ENCODE peak calls at places on chromosomes 11 and 22, in eight cellular contexts. U is mammary epithelial cell, Y is uterus, E is colonic mucosa, F is sigmoid colon, S is lower lobe of right lung, K is body of pancreas, J is spleen. M is an unnamed sample.

GRCh38 chr11:3341298-3341697 is 37.6 kb downstream of the ZNF195 start:
- DNase-seq in U (peak; percentile 27), Y (no peak), E (peak; percentile 76), F (no peak), S (peak; percentile 67), K (peak; percentile 86), J (no peak), M (no peak)

GRCh38 chr11:67354314-67355022 is 1.1 kb upstream of the POLD4 start:
- DNase-seq in U (peak; percentile 93), Y (peak; percentile 89), E (peak; percentile 94), F (peak; percentile 81), S (peak; percentile 61), K (peak; percentile 64), J (peak; percentile 77), M (no peak)

GRCh38 chr11:2202071-2202899 is 30.7 kb upstream of the TH start:
- DNase-seq in U (peak; percentile 41), Y (no peak), E (peak; percentile 85), F (peak; percentile 52), S (peak; percentile 79), K (peak; percentile 79), J (peak; percentile 65), M (no peak)

GRCh38 chr22:20636945-20637344 is 129.5 kb downstream of the MED15 start:
- DNase-seq in U (no peak), Y (no peak), E (no peak), F (no peak), S (no peak), K (no peak), J (no peak), M (no peak)

GRCh38 chr22:22710719-22711531 is 66.5 kb downstream of the GGTLC2 start:
- DNase-seq in U (no peak), Y (peak; percentile 26), E (peak; percentile 77), F (no peak), S (peak; percentile 76), K (peak; percentile 70), J (peak; percentile 92), M (no peak)

GRCh38 chr22:30943368-30943767 is 25.2 kb downstream of the MORC2 start:
- DNase-seq in U (no peak), Y (no peak), E (no peak), F (no peak), S (no peak), K (no peak), J (no peak), M (no peak)

GRCh38 chr11:112784323-112785073 is 176.7 kb upstream of the NCAM1 start:
- DNase-seq in U (no peak), Y (peak; percentile 70), E (no peak), F (peak; percentile 88), S (no peak), K (peak; percentile 50), J (no peak), M (no peak)

GRCh38 chr11:3223932-3224729 is 5.5 kb upstream of the MRGPRG start:
- DNase-seq in U (no peak), Y (no peak), E (no peak), F (no peak), S (no peak), K (no peak), J (peak; percentile 64), M (no peak)

GRCh38 chr11:109197656-109198055 is 224.3 kb upstream of the C11orf87 start:
- DNase-seq in U (peak; percentile 26), Y (no peak), E (no peak), F (no peak), S (no peak), K (no peak), J (no peak), M (no peak)

GRCh38 chr22:38246692-38247091 is 26.1 kb downstream of the TMEM184B start:
- DNase-seq in U (no peak), Y (no peak), E (no peak), F (peak; percentile 88), S (no peak), K (peak; percentile 25), J (no peak), M (no peak)

GRCh38 chr11:57324886-57325734 is at the start of gene TNKS1BP1:
- DNase-seq in U (peak; percentile 97), Y (peak; percentile 99), E (peak; percentile 98), F (peak; percentile 99), S (peak; percentile 98), K (peak; percentile 98), J (peak; percentile 98), M (peak; percentile 83)

GRCh38 chr11:57321996-57322880 is 2.5 kb downstream of the TNKS1BP1 start:
- DNase-seq in U (peak; percentile 97), Y (peak; percentile 96), E (peak; percentile 92), F (peak; percentile 97), S (peak; percentile 92), K (peak; percentile 92), J (no peak), M (peak; percentile 30)

GRCh38 chr11:57324154-57324885 is 432 bp downstream of the TNKS1BP1 start:
- DNase-seq in U (no peak), Y (peak; percentile 56), E (peak; percentile 51), F (peak; percentile 80), S (peak; percentile 68), K (peak; percentile 45), J (peak; percentile 89), M (peak; percentile 30)

GRCh38 chr11:57322881-57323467 is 1.8 kb downstream of the TNKS1BP1 start:
- DNase-seq in U (no peak), Y (no peak), E (no peak), F (peak; percentile 60), S (no peak), K (no peak), J (no peak), M (no peak)

GRCh38 chr11:57323503-57324153 is 1.1 kb downstream of the TNKS1BP1 start:
- DNase-seq in U (no peak), Y (no peak), E (peak; percentile 43), F (no peak), S (no peak), K (peak; percentile 29), J (no peak), M (no peak)
- TF ChIP-seq CTCF in U (no peak), Y (no peak), E (no peak), F (no peak), S (no peak), K (no peak), J (no peak), M (no peak)

GRCh38 chr22:50244420-50245213 is at the start of gene TUBGCP6:
- DNase-seq in U (peak; percentile 91), Y (peak; percentile 94), E (peak; percentile 96), F (peak; percentile 98), S (peak; percentile 98), K (peak; percentile 97), J (peak; percentile 99), M (peak; percentile 69)
- H3K4me1 ChIP-seq in U (peaks cover 23% of the 10 kb centered on the region), Y (peaks cover 3% of the 10 kb centered on the region), E (peaks cover 35% of the 10 kb centered on the region), F (peaks cover 3% of the 10 kb centered on the region), S (peaks cover 64% of the 10 kb centered on the region), K (peaks cover 43% of the 10 kb centered on the region), J (peaks cover 48% of the 10 kb centered on the region), M (peaks cover 52% of the 10 kb centered on the region)

GRCh38 chr22:23984430-23984829 is 4.5 kb downstream of the GSTT2 start:
- DNase-seq in U (peak; percentile 36), Y (no peak), E (no peak), F (no peak), S (no peak), K (peak; percentile 70), J (no peak), M (no peak)
- TF ChIP-seq CTCF in U (no peak), Y (no peak), E (peak; percentile 77), F (peak; percentile 10), S (peak; percentile 70), K (peak; percentile 14), J (no peak), M (peak; percentile 28)

GRCh38 chr11:33034983-33035382 is 4.4 kb upstream of the TCP11L1 start:
- DNase-seq in U (no peak), Y (no peak), E (no peak), F (no peak), S (no peak), K (no peak), J (no peak), M (no peak)
- H3K4me1 ChIP-seq in U (no peaks in the 10 kb centered on the region), Y (no peaks in the 10 kb centered on the region), E (no peaks in the 10 kb centered on the region), F (no peaks in the 10 kb centered on the region), S (no peaks in the 10 kb centered on the region), K (peaks cover 5% of the 10 kb centered on the region), J (no peaks in the 10 kb centered on the region), M (peaks cover 8% of the 10 kb centered on the region)

GRCh38 chr11:84780689-84781293 is 846.4 kb downstream of the DLG2 start:
- DNase-seq in U (peak; percentile 14), Y (no peak), E (no peak), F (no peak), S (no peak), K (no peak), J (no peak), M (no peak)
- TF ChIP-seq CTCF in U (peak; percentile 65), Y (peak; percentile 15), E (no peak), F (no peak), S (peak; percentile 22), K (no peak), J (no peak), M (no peak)

M was measured in esophagus squamous epithelium.